ENCODE peak calls at places on chromosomes 12 and 14, in nine cellular contexts. L is IMR-90, J is heart right ventricle, S is AG09319, V is tibial artery, U is BJ, E is HL-60, I is AG10803, A is PC-3. G is an unnamed sample.
A peak's percentile ranks its signal among the peaks of the same experiment; 100 is the strongest.

GRCh38 chr12:98820005-98820404 is 174.9 kb downstream of the APAF1 start:
- DNase-seq in L (no peak), J (no peak), S (no peak), V (no peak), U (no peak), E (no peak), I (peak; percentile 20), A (no peak), G (no peak)

GRCh38 chr12:53972152-53972702 is 699 bp upstream of the HOXC11 start:
- DNase-seq in L (no peak), J (no peak), S (no peak), V (no peak), U (no peak), E (no peak), I (no peak), A (peak; percentile 80), G (no peak)

GRCh38 chr12:48818831-48819590 is 715 bp downstream of the CACNB3 start:
- DNase-seq in L (no peak), J (no peak), S (no peak), V (no peak), U (no peak), E (no peak), I (no peak), A (no peak), G (no peak)

GRCh38 chr12:26226119-26226518 is 30.7 kb downstream of the SSPN start:
- DNase-seq in L (no peak), J (no peak), S (no peak), V (no peak), U (no peak), E (no peak), I (no peak), A (no peak), G (no peak)

GRCh38 chr14:45902241-45902640 is 649.2 kb upstream of the MIS18BP1 start:
- DNase-seq in L (no peak), J (no peak), S (no peak), V (no peak), U (no peak), E (no peak), I (no peak), A (peak; percentile 48), G (no peak)

GRCh38 chr12:2363836-2364565 is 311.2 kb downstream of the CACNA1C start:
- DNase-seq in L (no peak), J (no peak), S (no peak), V (no peak), U (no peak), E (no peak), I (no peak), A (no peak), G (peak; percentile 38)

GRCh38 chr12:41932470-41932991 is 212.1 kb downstream of the GXYLT1 start:
- DNase-seq in L (no peak), J (peak; percentile 71), S (no peak), V (peak; percentile 62), U (no peak), E (no peak), I (no peak), A (peak; percentile 10), G (peak; percentile 78)

GRCh38 chr14:58104808-58105207 is 47.2 kb downstream of the ARMH4 start:
- DNase-seq in L (peak; percentile 86), J (no peak), S (no peak), V (no peak), U (peak; percentile 78), E (no peak), I (peak; percentile 80), A (peak; percentile 100), G (no peak)

GRCh38 chr12:13942826-13943225 is 38.6 kb downstream of the GRIN2B start:
- DNase-seq in L (no peak), J (no peak), S (no peak), V (no peak), U (no peak), E (no peak), I (no peak), A (no peak), G (no peak)

GRCh38 chr14:77219591-77219990 is 38.0 kb downstream of the TMEM63C start:
- DNase-seq in L (no peak), J (peak; percentile 15), S (no peak), V (no peak), U (no peak), E (no peak), I (no peak), A (no peak), G (no peak)

DNA sequence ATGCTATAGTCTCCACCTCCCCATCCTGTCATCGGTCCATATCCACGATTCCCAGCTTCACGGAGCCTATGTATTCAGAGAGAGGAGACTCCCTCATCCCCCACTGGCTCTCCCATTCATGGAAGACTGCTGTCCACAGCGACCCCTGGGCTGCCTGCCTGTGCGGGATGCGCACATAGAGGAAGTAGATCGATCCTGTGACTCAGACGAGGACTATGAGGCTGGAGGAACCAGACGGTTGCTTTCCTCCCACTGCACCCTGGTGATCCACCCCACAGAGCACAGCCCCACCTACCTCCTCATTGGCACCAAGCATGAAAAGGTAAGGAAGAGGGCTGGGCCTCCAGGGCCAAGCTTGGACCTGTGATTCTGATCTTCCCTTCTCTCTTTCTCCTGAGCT is 24.4 kb downstream of the PIGH start:
- DNase-seq in L (no peak), J (no peak), S (no peak), V (no peak), U (no peak), E (no peak), I (no peak), A (no peak), G (peak; percentile 55)
- TF ChIP-seq CTCF in L (no peak), J (no peak), S (no peak), V (no peak), U (no peak), E (no peak), I (no peak), A (no peak), G (no peak)

GRCh38 chr14:28382460-28383220 is 383.9 kb upstream of the FOXG1 start:
- DNase-seq in L (no peak), J (no peak), S (no peak), V (no peak), U (no peak), E (no peak), I (no peak), A (peak; percentile 96), G (no peak)
- TF ChIP-seq CTCF in L (no peak), J (no peak), S (no peak), V (no peak), U (no peak), E (no peak), I (no peak), A (no peak), G (no peak)

GRCh38 chr14:105974902-105975301 is 448.5 kb downstream of the TMEM121 start:
- DNase-seq in L (no peak), J (no peak), S (no peak), V (no peak), U (no peak), E (no peak), I (no peak), A (no peak), G (no peak)
- TF ChIP-seq CTCF in L (no peak), J (peak; percentile 7), S (no peak), V (no peak), U (no peak), E (no peak), I (no peak), A (no peak), G (no peak)

GRCh38 chr12:80216890-80217559 is 117.7 kb downstream of the OTOGL start:
- DNase-seq in L (no peak), J (no peak), S (no peak), V (no peak), U (no peak), E (no peak), I (no peak), A (no peak), G (no peak)
- TF ChIP-seq CTCF in L (no peak), J (no peak), S (no peak), V (no peak), U (no peak), E (no peak), I (no peak), A (no peak), G (no peak)

GRCh38 chr14:105374389-105374788 is 23.9 kb upstream of the TEX22 start:
- DNase-seq in L (no peak), J (no peak), S (no peak), V (no peak), U (no peak), E (no peak), I (no peak), A (peak; percentile 5), G (no peak)
- TF ChIP-seq CTCF in L (no peak), J (no peak), S (no peak), V (no peak), U (no peak), E (no peak), I (no peak), A (no peak), G (no peak)

DNA sequence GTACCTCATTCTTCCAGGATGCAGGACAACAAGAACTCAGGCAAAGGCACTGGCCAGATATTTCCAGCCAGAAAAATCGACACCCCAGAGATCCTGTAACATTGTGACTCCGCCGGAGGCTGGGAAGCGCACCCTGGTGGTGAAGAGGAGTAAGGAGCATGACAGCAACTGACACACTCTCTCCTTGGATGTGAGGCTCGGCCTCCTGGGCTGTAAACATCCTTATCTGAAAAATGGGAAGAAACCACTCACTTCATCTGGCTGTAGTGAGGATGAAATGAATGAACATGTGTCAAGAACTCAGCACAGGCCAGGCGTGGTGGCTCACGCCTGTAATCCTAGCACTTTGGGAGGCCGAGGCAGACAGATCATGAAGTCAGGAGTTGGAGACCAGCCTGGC is 27.5 kb downstream of the TCHP start:
- DNase-seq in L (peak; percentile 41), J (no peak), S (no peak), V (no peak), U (no peak), E (no peak), I (peak; percentile 50), A (peak; percentile 69), G (no peak)
- TF ChIP-seq CTCF in L (peak; percentile 54), J (peak; percentile 52), S (peak; percentile 76), V (peak; percentile 37), U (peak; percentile 82), E (peak; percentile 67), I (peak; percentile 89), A (peak; percentile 85), G (peak; percentile 67)

DNA sequence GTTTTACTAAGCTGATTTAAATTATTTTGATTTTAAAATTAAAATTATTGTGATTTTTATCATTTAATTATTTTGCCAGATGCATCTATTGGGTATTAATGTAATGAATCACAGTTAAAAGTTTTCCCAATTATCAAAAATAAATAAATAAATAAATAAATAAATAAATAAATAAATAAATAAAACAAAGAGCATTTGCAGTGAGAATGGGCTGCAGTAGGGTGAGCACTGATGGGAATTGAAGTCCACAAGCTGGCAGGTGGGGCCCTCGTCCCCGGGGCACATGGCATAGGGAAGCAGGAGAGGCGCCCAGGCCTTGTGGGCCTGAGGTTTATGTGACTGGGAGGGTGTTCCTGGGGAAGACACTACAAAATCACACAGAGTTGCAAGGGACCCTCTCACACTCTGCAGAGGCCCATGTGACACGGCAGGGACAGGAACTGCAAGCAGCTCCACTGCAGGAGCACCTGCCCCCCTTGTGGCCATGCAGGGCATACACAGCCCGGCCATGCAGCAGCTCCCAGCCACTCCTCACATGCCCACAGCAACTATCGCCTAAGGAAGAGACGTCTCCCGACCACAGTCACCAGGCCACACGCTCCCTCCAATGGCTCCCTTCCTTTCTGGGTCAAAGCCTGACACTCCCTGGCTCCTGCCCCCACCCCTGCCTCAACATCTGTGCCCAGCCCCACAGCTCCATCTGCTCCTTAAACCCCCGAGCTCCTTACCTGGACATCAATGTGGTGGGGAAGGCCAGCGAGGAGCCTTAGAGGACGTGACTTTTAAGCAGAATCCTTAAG is 256.3 kb upstream of the SFSWAP start:
- DNase-seq in L (no peak), J (peak; percentile 32), S (no peak), V (no peak), U (no peak), E (peak; percentile 42), I (peak; percentile 22), A (peak; percentile 74), G (no peak)
- TF ChIP-seq CTCF in L (no peak), J (peak; percentile 65), S (no peak), V (peak; percentile 17), U (peak; percentile 12), E (peak; percentile 67), I (peak; percentile 53), A (peak; percentile 89), G (peak; percentile 81)

G was measured in CD14-positive monocyte.